ENCODE peak calls at places on chromosomes 2 and 18, in four cellular contexts. V, F, K and G are unnamed samples. For H3K36me3, the result is how much of the 10 kb centered on the place peaks cover.

GRCh38 chr2:204576580-204576979 is 31.3 kb downstream of the PARD3B start:
- DNase-seq in V (peak), F (no peak), K (no peak), G (peak)

GRCh38 chr2:241812730-241813079 is 3.7 kb downstream of the NEU4 start:
- DNase-seq in V (no peak), F (no peak), K (no peak), G (peak)

GRCh38 chr2:221304916-221305315 is 267.2 kb downstream of the EPHA4 start:
- DNase-seq in V (no peak), F (no peak), K (no peak), G (no peak)

GRCh38 chr2:233362742-233363141 is 8.4 kb downstream of the DGKD start:
- DNase-seq in V (no peak), F (no peak), K (no peak), G (no peak)

GRCh38 chr2:240060977-240061591 is 7.8 kb upstream of the OR6B3 start:
- DNase-seq in V (peak), F (peak), K (peak), G (no peak)

GRCh38 chr2:168639501-168639900 is 162.9 kb upstream of the NOSTRIN start:
- DNase-seq in V (peak), F (no peak), K (no peak), G (no peak)

GRCh38 chr18:32301976-32302743 is 112.3 kb downstream of the MEP1B start:
- DNase-seq in V (peak), F (peak), K (no peak), G (peak)

GRCh38 chr2:174025271-174026121 is 60.3 kb upstream of the SP3 start:
- DNase-seq in V (peak), F (no peak), K (no peak), G (peak)

GRCh38 chr2:119710281-119710680 is 31.3 kb downstream of the TMEM177 start:
- DNase-seq in V (no peak), F (no peak), K (no peak), G (no peak)

GRCh38 chr2:58700621-58701020 is 459.5 kb upstream of the FANCL start:
- DNase-seq in V (peak), F (no peak), K (no peak), G (no peak)

GRCh38 chr2:58698610-58699009 is 457.5 kb upstream of the FANCL start:
- DNase-seq in V (no peak), F (no peak), K (no peak), G (no peak)

GRCh38 chr2:58701688-58702301 is 460.7 kb upstream of the FANCL start:
- DNase-seq in V (no peak), F (peak), K (no peak), G (no peak)

GRCh38 chr2:58699412-58699811 is 458.3 kb upstream of the FANCL start:
- DNase-seq in V (no peak), F (no peak), K (no peak), G (no peak)

GRCh38 chr2:58702302-58702696 is 461.2 kb upstream of the FANCL start:
- DNase-seq in V (peak), F (peak), K (no peak), G (no peak)
- TF ChIP-seq CTCF in V (no peak), F (peak), K (peak), G (no peak)

GRCh38 chr2:151637284-151637781 is 96.9 kb downstream of the NEB start:
- DNase-seq in V (no peak), F (no peak), K (no peak), G (no peak)
- H3K4me2 ChIP-seq in V (no peak), F (no peak), K (no peak), G (no peak)

DNA sequence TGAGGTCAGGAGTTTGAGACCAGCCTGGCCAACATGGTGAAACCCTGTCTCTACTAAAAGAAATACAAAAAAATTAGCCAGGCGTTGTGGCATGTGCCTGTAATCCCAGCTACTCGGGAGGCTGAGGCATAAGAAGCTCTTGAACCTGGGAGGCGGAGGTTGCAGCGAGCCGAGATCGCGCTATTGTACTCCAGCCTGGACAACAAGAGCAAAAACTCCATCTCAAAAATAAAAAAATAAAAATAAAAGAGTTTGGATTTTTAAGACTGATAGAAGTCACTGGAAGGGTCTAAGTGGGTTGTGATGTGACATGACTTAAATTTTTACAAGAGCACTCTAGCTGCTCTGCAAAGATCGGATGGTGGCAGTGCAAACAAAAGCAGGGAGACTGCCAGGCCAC is 15.9 kb downstream of the KCNK3 start:
- DNase-seq in V (no peak), F (no peak), K (no peak), G (no peak)
- H3K36me3 ChIP-seq in V (under half), F (under half), K (under half), G (under half)

GRCh38 chr2:65638438-65638837 is 206.0 kb upstream of the SPRED2 start:
- DNase-seq in V (no peak), F (no peak), K (no peak), G (no peak)
- TF ChIP-seq CTCF in V (peak), F (peak), K (peak), G (peak)

DNA sequence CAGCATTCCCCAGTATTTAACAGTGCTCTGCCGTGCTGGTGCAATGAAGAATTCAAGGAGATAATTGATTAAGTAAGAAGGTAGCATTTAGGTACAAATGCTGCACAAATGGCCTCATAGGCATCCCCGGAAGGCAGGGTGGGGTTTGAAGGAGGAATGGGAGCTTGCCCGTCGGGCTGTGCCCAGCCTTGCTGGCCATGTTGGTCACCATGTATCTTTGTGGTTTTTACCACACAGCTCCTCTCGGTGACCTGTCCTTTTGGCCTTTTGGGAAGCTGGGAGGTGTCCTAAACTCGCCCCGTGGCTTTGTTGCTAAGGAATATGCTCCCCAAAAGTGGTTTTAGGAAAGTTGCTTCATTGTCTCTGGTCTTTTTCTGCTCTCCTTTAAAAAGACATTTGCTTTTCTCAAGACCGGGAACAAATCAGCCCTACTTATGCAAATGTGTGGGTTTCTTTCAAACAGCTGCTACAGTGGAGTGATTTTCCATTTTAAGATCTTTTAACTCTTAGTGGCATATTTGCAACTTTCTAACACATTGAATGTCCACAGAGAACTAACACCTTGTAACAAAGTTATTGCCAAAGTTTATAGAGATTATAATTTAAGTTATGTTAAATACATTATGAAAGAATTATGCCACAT is 28.8 kb downstream of the SNTG2 start:
- DNase-seq in V (no peak), F (no peak), K (no peak), G (no peak)
- H3K4me2 ChIP-seq in V (no peak), F (no peak), K (no peak), G (peak)

GRCh38 chr18:80129672-80130367 is 20.8 kb downstream of the ADNP2 start:
- DNase-seq in V (no peak), F (no peak), K (no peak), G (no peak)

GRCh38 chr18:80130555-80130954 is 21.5 kb downstream of the ADNP2 start:
- DNase-seq in V (no peak), F (no peak), K (no peak), G (no peak)

GRCh38 chr18:80135136-80135535 is 26.1 kb downstream of the ADNP2 start:
- DNase-seq in V (no peak), F (no peak), K (no peak), G (no peak)

GRCh38 chr18:80132196-80132812 is 23.2 kb downstream of the ADNP2 start:
- DNase-seq in V (no peak), F (no peak), K (no peak), G (no peak)

GRCh38 chr18:80133124-80133523 is 24.1 kb downstream of the ADNP2 start:
- DNase-seq in V (no peak), F (no peak), K (no peak), G (no peak)
- H3K36me3 ChIP-seq in V (under half), F (under half), K (half or more), G (under half)

GRCh38 chr2:23563151-23563550 is 178.2 kb downstream of the KLHL29 start:
- DNase-seq in V (no peak), F (no peak), K (no peak), G (no peak)

GRCh38 chr2:23565374-23565773 is 180.4 kb downstream of the KLHL29 start:
- DNase-seq in V (no peak), F (no peak), K (no peak), G (peak)

GRCh38 chr2:23564618-23564967 is 179.6 kb downstream of the KLHL29 start:
- DNase-seq in V (peak), F (no peak), K (no peak), G (peak)

GRCh38 chr2:23562143-23562542 is 177.2 kb downstream of the KLHL29 start:
- DNase-seq in V (no peak), F (no peak), K (no peak), G (peak)

GRCh38 chr2:23563673-23564617 is 179.0 kb downstream of the KLHL29 start:
- DNase-seq in V (peak), F (no peak), K (no peak), G (peak)
- TF ChIP-seq CTCF in V (peak), F (no peak), K (no peak), G (no peak)